ENCODE peak calls at places on chromosomes 12 and 14, in six cellular contexts. X is hypothalamus, O is T follicular helper cell, R is putamen, H is ELR, M is GM12865. F is an unnamed sample.

GRCh38 chr12:54173906-54174471 is 14.8 kb downstream of the SMUG1 start:
- DNase-seq in X (no peak), O (no peak), R (no peak), H (no peak), M (no peak), F (no peak)

GRCh38 chr14:50985816-50986396 is 41.6 kb upstream of the PYGL start:
- DNase-seq in X (no peak), O (no peak), R (no peak), H (no peak), M (no peak), F (no peak)

GRCh38 chr12:38350342-38351181 is 34.0 kb downstream of the ALG10B start:
- DNase-seq in X (no peak), O (no peak), R (no peak), H (no peak), M (peak), F (no peak)

GRCh38 chr14:38098074-38098846 is 109.4 kb upstream of the SSTR1 start:
- DNase-seq in X (no peak), O (no peak), R (no peak), H (peak), M (no peak), F (no peak)

GRCh38 chr12:80268924-80269749 is 169.8 kb downstream of the OTOGL start:
- DNase-seq in X (no peak), O (no peak), R (no peak), H (peak), M (peak), F (no peak)

GRCh38 chr12:25482637-25483036 is 70.4 kb downstream of the LMNTD1 start:
- DNase-seq in X (no peak), O (no peak), R (no peak), H (no peak), M (no peak), F (no peak)

GRCh38 chr14:91193069-91193468 is 51.4 kb downstream of the GPR68 start:
- DNase-seq in X (no peak), O (no peak), R (no peak), H (no peak), M (no peak), F (no peak)

GRCh38 chr12:125744201-125744600 is 679.0 kb downstream of the AACS start:
- DNase-seq in X (no peak), O (no peak), R (no peak), H (no peak), M (no peak), F (no peak)

GRCh38 chr14:104794641-104795467 is 694 bp downstream of the AKT1 start:
- DNase-seq in X (no peak), O (no peak), R (no peak), H (peak), M (peak), F (peak)

GRCh38 chr12:45381351-45381750 is 165.5 kb downstream of the ANO6 start:
- DNase-seq in X (no peak), O (no peak), R (no peak), H (peak), M (no peak), F (no peak)

GRCh38 chr12:46717848-46718247 is 107.9 kb downstream of the SLC38A4 start:
- DNase-seq in X (no peak), O (no peak), R (no peak), H (no peak), M (no peak), F (no peak)

GRCh38 chr14:76390621-76391020 is 14.7 kb downstream of the ESRRB start:
- DNase-seq in X (no peak), O (no peak), R (no peak), H (no peak), M (no peak), F (no peak)

GRCh38 chr12:6766651-6767300 is 613 bp downstream of the PTMS start:
- DNase-seq in X (no peak), O (peak), R (peak), H (peak), M (peak), F (peak)

GRCh38 chr12:72535591-72535990 is 263.4 kb downstream of the TRHDE start:
- DNase-seq in X (no peak), O (no peak), R (no peak), H (no peak), M (no peak), F (no peak)

GRCh38 chr14:69845787-69846186 is 33.4 kb upstream of the SMOC1 start:
- DNase-seq in X (no peak), O (no peak), R (no peak), H (no peak), M (no peak), F (no peak)

GRCh38 chr14:52012635-52013034 is 23.3 kb downstream of the RTRAF start:
- DNase-seq in X (no peak), O (no peak), R (peak), H (no peak), M (no peak), F (no peak)

GRCh38 chr12:53212931-53213330 is 5.9 kb upstream of the ITGB7 start:
- DNase-seq in X (no peak), O (no peak), R (no peak), H (peak), M (no peak), F (no peak)

GRCh38 chr12:101963703-101964102 is 86.3 kb downstream of the DRAM1 start:
- DNase-seq in X (no peak), O (no peak), R (no peak), H (no peak), M (no peak), F (no peak)

GRCh38 chr14:69715725-69716482 is 51.0 kb upstream of the SRSF5 start:
- DNase-seq in X (no peak), O (no peak), R (peak), H (peak), M (no peak), F (peak)

GRCh38 chr12:71636704-71637115 is 26.9 kb downstream of the ZFC3H1 start:
- DNase-seq in X (no peak), O (no peak), R (peak), H (peak), M (peak), F (no peak)

GRCh38 chr12:68111995-68112394 is 47.5 kb downstream of the IFNG start:
- DNase-seq in X (no peak), O (no peak), R (no peak), H (no peak), M (no peak), F (no peak)

GRCh38 chr12:118581396-118581795 is 205.0 kb downstream of the SUDS3 start:
- DNase-seq in X (no peak), O (no peak), R (no peak), H (no peak), M (no peak), F (no peak)

GRCh38 chr12:112063264-112063663 is 45.3 kb downstream of the NAA25 start:
- DNase-seq in X (no peak), O (no peak), R (no peak), H (no peak), M (no peak), F (no peak)

GRCh38 chr12:91381309-91381804 is 198.7 kb upstream of the DCN start:
- DNase-seq in X (no peak), O (no peak), R (peak), H (peak), M (peak), F (peak)

GRCh38 chr12:98745578-98746391 is 100.7 kb downstream of the APAF1 start:
- DNase-seq in X (no peak), O (no peak), R (no peak), H (no peak), M (peak), F (no peak)

GRCh38 chr12:55019784-55020183 is at the start of gene NEUROD4:
- DNase-seq in X (no peak), O (no peak), R (peak), H (peak), M (peak), F (peak)

GRCh38 chr12:97308576-97309198 is 153.9 kb upstream of the RMST start:
- DNase-seq in X (no peak), O (no peak), R (peak), H (peak), M (peak), F (no peak)

GRCh38 chr12:110279976-110280783 is 867 bp upstream of the ATP2A2 start:
- DNase-seq in X (peak), O (peak), R (peak), H (peak), M (peak), F (no peak)

GRCh38 chr12:52076811-52077210 is 2.7 kb upstream of the SMIM41 start:
- DNase-seq in X (no peak), O (no peak), R (no peak), H (no peak), M (no peak), F (no peak)

F was measured in caudate nucleus.